ENCODE peak calls at places on chromosomes 6 and 20, in five cellular contexts. U is K562, Z is GM12878, B is H1, F is HepG2. W is an unnamed sample.

GRCh38 chr6:2514965-2515543 is 235.7 kb downstream of the MYLK4 start:
- DNase-seq in B (no peak), Z (no peak), F (peak; percentile 99), U (no peak), W (no peak)

GRCh38 chr20:63071541-63072181 is 64.9 kb upstream of the BHLHE23 start:
- DNase-seq in B (peak; percentile 29), U (peak; percentile 38), Z (no peak), F (no peak), W (peak; percentile 87)

GRCh38 chr6:157905590-157906337 is 75.9 kb upstream of the SYNJ2 start:
- DNase-seq in U (no peak), F (no peak), Z (no peak), B (no peak), W (no peak)

GRCh38 chr6:166905505-166906134 is 50.7 kb downstream of the RNASET2 start:
- DNase-seq in Z (no peak), B (no peak), U (no peak), F (no peak), W (no peak)

GRCh38 chr20:59806578-59806975 is 126.9 kb downstream of the SYCP2 start:
- DNase-seq in B (no peak), F (no peak), Z (no peak), U (no peak), W (peak; percentile 1)

GRCh38 chr6:69881322-69882151 is 15.2 kb downstream of the COL19A1 start:
- DNase-seq in F (no peak), Z (peak; percentile 85), B (no peak), U (no peak), W (no peak)

GRCh38 chr6:108744996-108745395 is 103.2 kb upstream of the ARMC2 start:
- DNase-seq in U (no peak), F (no peak), Z (no peak), B (no peak), W (no peak)

GRCh38 chr6:18883851-18884250 is 496.7 kb downstream of the RNF144B start:
- DNase-seq in F (no peak), Z (no peak), B (no peak), U (no peak), W (no peak)

GRCh38 chr6:14464049-14464448 is 346.5 kb downstream of the CD83 start:
- DNase-seq in Z (no peak), F (no peak), B (no peak), U (peak; percentile 81), W (no peak)

GRCh38 chr20:45969712-45970634 is 2.0 kb downstream of the ZNF335 start:
- DNase-seq in B (no peak), Z (no peak), F (peak; percentile 86), U (peak; percentile 85), W (peak; percentile 75)

GRCh38 chr20:11267131-11267761 is 593.4 kb upstream of the JAG1 start:
- DNase-seq in B (peak; percentile 25), F (peak; percentile 79), Z (peak; percentile 79), U (peak; percentile 23), W (peak; percentile 33)

GRCh38 chr6:32432050-32432450 is 7.6 kb upstream of the HLA-DRA start:
- DNase-seq in U (peak; percentile 29), Z (no peak), F (peak; percentile 27), B (no peak), W (no peak)

GRCh38 chr6:35034411-35035171 is 106.5 kb downstream of the TCP11 start:
- DNase-seq in Z (no peak), B (no peak), F (no peak), U (no peak), W (no peak)

GRCh38 chr6:20791074-20791473 is 256.8 kb downstream of the CDKAL1 start:
- DNase-seq in Z (peak; percentile 9), B (no peak), F (no peak), U (no peak), W (no peak)

GRCh38 chr6:131362070-131362469 is 211.0 kb upstream of the ARG1 start:
- DNase-seq in B (no peak), F (no peak), U (no peak), Z (no peak), W (no peak)

GRCh38 chr6:139872635-139873034 is 498.2 kb upstream of the CITED2 start:
- DNase-seq in F (no peak), B (no peak), U (no peak), Z (no peak), W (no peak)

GRCh38 chr20:34824026-34824860 is 1.2 kb downstream of the NCOA6 start:
- DNase-seq in B (peak; percentile 15), F (peak; percentile 79), Z (peak; percentile 58), U (peak; percentile 91), W (peak; percentile 50)

GRCh38 chr6:27753668-27754407 is 158.4 kb downstream of the OR2B2 start:
- DNase-seq in Z (peak; percentile 72), U (peak; percentile 98), F (peak; percentile 83), B (peak; percentile 59), W (peak; percentile 87)

GRCh38 chr6:24357336-24358218 is at the start of gene DCDC2:
- DNase-seq in Z (no peak), B (no peak), F (peak; percentile 87), U (peak; percentile 14), W (no peak)

GRCh38 chr6:109052852-109053251 is 41.8 kb downstream of the SESN1 start:
- DNase-seq in B (no peak), U (no peak), Z (no peak), F (no peak), W (no peak)

GRCh38 chr20:59411191-59411988 is 111.0 kb downstream of the EDN3 start:
- DNase-seq in F (no peak), B (no peak), U (no peak), Z (no peak), W (no peak)

GRCh38 chr20:10558635-10559187 is 115.1 kb downstream of the JAG1 start:
- DNase-seq in F (no peak), B (no peak), Z (peak; percentile 84), U (no peak), W (no peak)

GRCh38 chr20:54649511-54649962 is 174.1 kb downstream of the DOK5 start:
- DNase-seq in B (peak; percentile 34), Z (no peak), F (peak; percentile 85), U (peak; percentile 78), W (peak; percentile 66)

DNA sequence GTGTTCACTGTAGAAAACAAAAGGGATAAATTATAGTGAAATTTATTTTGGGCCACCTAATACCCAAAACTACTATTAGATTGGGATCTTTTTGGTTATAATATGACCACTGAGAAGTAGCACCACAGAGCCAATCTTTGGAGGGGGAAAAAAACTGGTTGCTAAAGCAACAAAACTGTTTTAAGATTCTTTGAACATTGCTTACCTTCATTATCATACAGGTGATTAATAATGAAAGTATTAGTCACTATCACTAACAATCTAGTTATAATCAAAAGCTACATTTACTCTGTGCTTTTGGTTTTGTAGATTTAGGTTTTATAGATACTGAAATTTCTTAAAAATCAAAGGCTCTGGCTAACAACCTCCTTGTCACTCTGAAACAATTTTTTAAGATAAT is 31.7 kb downstream of the STX7 start:
- DNase-seq in U (no peak), F (no peak), Z (no peak), B (no peak), W (no peak)
- TF ChIP-seq SIN3A in U (no peak), F (no peak), Z (no peak), B (no peak), W (no peak)

GRCh38 chr6:105642708-105643107 is 239.8 kb upstream of the PREP start:
- DNase-seq in F (no peak), U (no peak), Z (no peak), B (no peak), W (no peak)
- TF ChIP-seq TAF1 in F (no peak), U (no peak), Z (no peak), B (no peak), W (no peak)

DNA sequence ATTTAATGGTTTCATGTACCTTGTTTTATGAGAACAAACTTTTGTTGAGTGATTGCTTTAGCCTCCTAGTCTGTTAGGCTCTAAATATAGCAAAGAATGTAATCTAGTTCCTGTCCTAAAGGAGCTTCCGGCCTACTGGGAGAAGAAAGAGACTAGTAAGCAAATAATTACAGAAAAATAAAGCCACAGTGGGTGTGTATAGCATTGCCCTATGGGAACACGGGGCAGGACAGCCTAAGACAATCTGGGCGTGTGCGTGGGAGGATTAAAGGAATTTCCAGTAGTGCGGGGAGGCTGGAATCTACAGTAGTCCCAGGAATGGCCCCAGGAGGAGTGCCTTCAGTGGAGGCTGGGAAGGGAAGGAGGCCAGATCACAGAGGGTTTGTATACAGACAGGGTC is 98.1 kb upstream of the AKAP12 start:
- DNase-seq in U (no peak), Z (no peak), B (no peak), F (peak; percentile 70), W (no peak)
- TF ChIP-seq SIN3A in U (no peak), Z (no peak), B (no peak), F (no peak), W (no peak)

DNA sequence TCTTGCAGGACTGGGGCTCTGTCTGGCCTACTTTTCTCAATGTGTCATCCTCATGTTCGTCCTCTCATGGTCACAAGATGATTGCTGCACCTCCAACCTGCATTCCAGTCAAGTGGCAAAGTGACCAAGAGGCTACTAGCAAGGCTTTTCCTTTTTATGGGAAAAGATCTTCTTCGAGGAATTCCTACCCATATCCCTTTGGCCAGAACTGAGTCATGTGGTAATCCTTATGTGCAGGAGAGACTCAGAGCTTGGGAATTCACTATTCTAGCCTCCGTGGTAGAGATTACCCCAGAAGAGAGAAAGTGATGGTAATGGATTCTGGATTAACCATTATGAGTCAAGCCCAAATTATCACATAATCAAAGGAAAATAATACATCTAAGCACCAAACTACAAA is 162.7 kb downstream of the KCNQ5 start:
- DNase-seq in U (no peak), Z (no peak), B (no peak), F (no peak), W (no peak)
- TF ChIP-seq TAF1 in U (no peak), Z (no peak), B (no peak), F (no peak), W (no peak)

DNA sequence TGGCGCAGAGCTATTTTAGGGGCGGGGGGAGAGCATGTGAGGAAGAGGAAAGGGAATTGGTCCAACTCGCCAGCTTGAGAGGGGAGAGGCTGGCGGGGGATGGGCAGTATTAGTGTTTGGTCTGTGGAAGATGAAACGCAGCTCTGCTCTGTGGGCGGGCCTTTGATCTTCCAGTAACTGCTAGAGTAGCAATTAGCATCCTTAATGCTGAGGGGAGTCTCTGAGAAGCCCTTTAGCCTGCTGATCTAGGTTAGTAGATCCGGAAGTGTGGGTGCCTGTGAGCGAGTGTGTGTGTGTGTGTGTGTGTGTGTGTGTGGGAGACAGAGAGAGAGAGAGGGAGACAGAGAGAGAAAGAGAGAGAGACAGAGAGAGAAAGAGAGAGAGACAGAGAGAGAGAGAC is 117.2 kb upstream of the BACH2 start:
- DNase-seq in U (peak; percentile 59), B (no peak), Z (no peak), F (no peak), W (peak; percentile 73)
- TF ChIP-seq SIN3A in U (no peak), B (no peak), Z (no peak), F (no peak), W (no peak)

W was measured in SK-N-SH.